ENCODE peak calls at places on chromosomes 6 and 20, in five cellular contexts. G is heart left ventricle; M is OCI-LY7; P is CD4-positive, alpha-beta T cell; K is cardiac muscle cell. O is an unnamed sample.

GRCh38 chr20:49888341-49889244 is 26.7 kb downstream of the SPATA2 start:
- DNase-seq in K (peak; percentile 76), P (peak; percentile 43), G (no peak), M (peak; percentile 77), O (peak; percentile 48)

GRCh38 chr6:38681850-38682249 is 21.1 kb downstream of the GLO1 start:
- DNase-seq in K (no peak), M (no peak), G (no peak), P (no peak), O (no peak)

GRCh38 chr6:20891161-20891560 is 356.9 kb downstream of the CDKAL1 start:
- DNase-seq in M (no peak), G (no peak), P (no peak), K (no peak), O (no peak)

GRCh38 chr6:6678185-6678671 is 89.7 kb downstream of the LY86 start:
- DNase-seq in G (peak; percentile 8), P (no peak), M (no peak), K (no peak), O (peak; percentile 27)

GRCh38 chr20:6164421-6165341 is 41.9 kb upstream of the FERMT1 start:
- DNase-seq in K (peak; percentile 50), M (no peak), G (peak; percentile 29), P (no peak), O (peak; percentile 37)

GRCh38 chr20:42678895-42679294 is 510.8 kb downstream of the PTPRT start:
- DNase-seq in P (no peak), G (no peak), K (no peak), M (peak; percentile 2), O (peak; percentile 36)

GRCh38 chr20:47568019-47568418 is 66.3 kb downstream of the NCOA3 start:
- DNase-seq in K (peak; percentile 62), G (peak; percentile 31), M (no peak), P (no peak), O (peak; percentile 56)

GRCh38 chr6:113433506-113433991 is 423.6 kb upstream of the MARCKS start:
- DNase-seq in K (no peak), M (no peak), G (peak; percentile 22), P (no peak), O (peak; percentile 41)

GRCh38 chr20:33693741-33694645 is 7.8 kb upstream of the E2F1 start:
- DNase-seq in K (no peak), M (no peak), G (peak; percentile 43), P (no peak), O (no peak)

GRCh38 chr6:143205983-143206382 is 145.3 kb downstream of the AIG1 start:
- DNase-seq in P (no peak), G (no peak), K (no peak), M (no peak), O (no peak)

GRCh38 chr6:55819811-55820210 is 55.6 kb downstream of the BMP5 start:
- DNase-seq in K (no peak), G (no peak), M (no peak), P (no peak), O (no peak)

GRCh38 chr20:46111028-46111835 is 6.9 kb upstream of the CD40 start:
- DNase-seq in P (no peak), G (peak; percentile 38), M (peak; percentile 37), K (no peak), O (peak; percentile 56)

GRCh38 chr6:34855463-34855862 is 32.4 kb downstream of the TAF11 start:
- DNase-seq in K (no peak), G (no peak), M (no peak), P (no peak), O (no peak)

GRCh38 chr6:30122515-30122914 is 9.6 kb upstream of the TRIM31 start:
- DNase-seq in M (no peak), P (no peak), G (no peak), K (no peak), O (no peak)
- H3K27ac ChIP-seq in M (no peak overlapping the region), P (no peak overlapping the region), G (no peak overlapping the region), K (no peak overlapping the region), O (no peak overlapping the region)

DNA sequence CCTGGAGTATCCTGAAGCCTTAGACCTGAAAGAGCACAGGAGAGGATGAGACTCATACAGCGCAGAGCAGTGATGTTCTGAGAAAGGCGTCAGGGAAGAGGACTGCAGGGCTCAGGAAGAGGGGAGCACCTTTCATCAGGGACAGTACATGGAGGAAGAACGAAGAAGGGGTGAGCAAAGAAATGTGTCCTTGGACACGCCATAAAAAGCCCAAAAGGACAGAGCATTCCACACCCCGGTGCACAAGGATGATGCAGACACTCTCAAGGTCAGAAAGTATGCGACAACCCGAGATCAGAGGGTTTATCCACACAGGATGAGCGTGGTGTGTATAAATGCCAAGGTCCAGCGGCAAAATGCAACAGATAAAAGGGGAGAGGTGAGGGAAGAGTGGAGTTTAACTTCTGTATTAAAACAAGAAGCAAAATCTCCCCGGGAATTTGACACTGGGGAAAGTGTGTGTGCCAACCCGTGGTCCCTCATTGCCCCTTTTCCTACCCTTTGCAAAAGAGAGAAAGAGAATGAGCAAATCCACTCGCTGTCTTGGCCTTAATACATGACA is 64.4 kb downstream of the SLC23A2 start:
- DNase-seq in G (no peak), K (no peak), P (no peak), M (no peak), O (no peak)
- H3K27ac ChIP-seq in G (no peak overlapping the region), K (no peak overlapping the region), P (no peak overlapping the region), M (no peak overlapping the region), O (no peak overlapping the region)

DNA sequence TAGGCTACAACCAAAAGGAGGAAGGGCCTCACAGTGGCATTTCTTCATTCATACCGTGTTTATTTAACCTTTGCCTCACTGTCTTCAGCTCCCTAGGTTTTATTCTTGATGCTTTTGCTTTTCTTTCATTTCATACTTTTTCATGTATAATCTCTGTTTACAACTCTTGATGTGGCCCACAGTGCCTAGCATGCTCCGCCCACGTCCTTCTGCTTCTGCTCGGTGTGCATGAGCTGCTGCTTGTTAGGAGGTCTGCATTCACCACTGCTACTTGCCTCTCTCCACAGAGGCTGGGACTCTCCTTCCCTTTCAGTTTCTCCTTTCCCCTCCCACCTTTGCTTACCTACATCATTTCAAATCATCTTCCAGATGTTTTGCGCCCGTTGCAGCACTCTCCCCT is 147.6 kb downstream of the EYA4 start:
- DNase-seq in P (no peak), K (no peak), M (no peak), G (no peak), O (no peak)
- H3K27ac ChIP-seq in P (no peak overlapping the region), K (no peak overlapping the region), M (no peak overlapping the region), G (no peak overlapping the region), O (no peak overlapping the region)

GRCh38 chr20:3801846-3802245 is 5.7 kb downstream of the CDC25B start:
- DNase-seq in G (no peak), M (no peak), P (no peak), K (no peak), O (no peak)
- H3K27ac ChIP-seq in G (no peak overlapping the region), M (no peak overlapping the region), P (peak overlapping the region; percentile 78), K (no peak overlapping the region), O (no peak overlapping the region)

GRCh38 chr6:30679765-30680535 is 6.5 kb downstream of the PPP1R18 start:
- DNase-seq in P (no peak), K (no peak), G (no peak), M (peak; percentile 24), O (no peak)
- H3K27ac ChIP-seq in P (peak overlapping the region; percentile 98), K (peak overlapping the region; percentile 3), G (peak overlapping the region; percentile 100), M (peak overlapping the region; percentile 78), O (peak overlapping the region; percentile 51)

GRCh38 chr6:26030716-26031115 is 56.5 kb upstream of the HFE start:
- DNase-seq in P (no peak), G (no peak), K (no peak), M (peak; percentile 80), O (no peak)
- H3K27ac ChIP-seq in P (no peak overlapping the region), G (no peak overlapping the region), K (peak overlapping the region; percentile 86), M (peak overlapping the region; percentile 99), O (no peak overlapping the region)

GRCh38 chr20:62858059-62858458 is 3.6 kb downstream of the TCFL5 start:
- DNase-seq in P (no peak), K (no peak), G (no peak), M (no peak), O (no peak)

GRCh38 chr20:62860391-62860923 is 1.2 kb downstream of the TCFL5 start:
- DNase-seq in G (no peak), M (no peak), P (no peak), K (no peak), O (no peak)

GRCh38 chr20:62861732-62862336 is at the start of gene TCFL5:
- DNase-seq in G (peak; percentile 91), P (peak; percentile 93), K (peak; percentile 88), M (peak; percentile 84), O (peak; percentile 91)

GRCh38 chr20:62859721-62860120 is 1.9 kb downstream of the TCFL5 start:
- DNase-seq in P (no peak), M (no peak), G (no peak), K (no peak), O (no peak)

DNA sequence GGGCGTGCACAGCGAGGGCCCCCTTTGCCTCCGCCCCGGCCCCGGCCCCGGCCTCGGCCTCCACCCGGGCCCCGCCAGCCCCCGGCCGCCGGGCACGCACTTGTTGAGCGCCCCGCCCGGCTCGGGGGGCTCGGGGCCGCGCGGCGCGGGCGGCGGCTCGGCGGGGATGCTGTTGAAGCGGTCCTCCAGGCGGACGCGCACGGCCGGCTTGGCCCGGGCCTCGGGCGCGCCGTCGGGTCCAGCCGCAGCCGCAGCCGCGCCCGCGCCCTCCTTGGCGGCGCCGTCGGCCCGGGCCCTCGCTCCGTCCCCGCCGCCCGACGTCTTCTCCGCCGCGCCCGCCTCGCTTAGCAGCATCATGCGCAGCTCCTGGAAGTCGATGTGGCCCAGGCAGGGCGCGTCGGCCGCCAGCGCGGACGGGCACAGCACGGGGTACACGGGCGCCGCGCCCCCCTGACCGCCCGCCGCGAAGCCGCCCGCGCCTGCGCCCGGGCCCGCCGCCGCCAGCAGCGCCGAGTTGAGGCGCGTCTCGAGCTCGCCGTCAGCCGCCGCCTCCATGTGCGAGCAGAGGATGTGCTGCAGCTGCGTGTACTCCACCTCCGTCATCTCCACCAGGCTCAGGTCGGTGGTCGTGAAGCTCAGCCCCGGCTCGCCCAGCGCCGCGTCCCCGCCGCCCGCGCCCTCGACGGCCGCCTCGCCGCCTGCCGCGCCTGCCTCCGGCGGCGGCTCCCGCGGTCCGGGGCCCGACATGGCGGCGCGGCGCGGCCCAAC is 514 bp downstream of the TCFL5 start:
- DNase-seq in K (peak; percentile 30), M (peak; percentile 45), G (no peak), P (no peak), O (peak; percentile 30)
- H3K27ac ChIP-seq in K (no peak overlapping the region), M (no peak overlapping the region), G (no peak overlapping the region), P (no peak overlapping the region), O (no peak overlapping the region)